ENCODE peak calls at places on chromosomes 1 and 21, in seven cellular contexts. P is HCT116, D is AG04449, L is fibroblast of pulmonary artery, S is fibroblast of mammary gland, Y is H9, B is neural crest cell. K is an unnamed sample.

GRCh38 chr1:223201967-223202366 is 58.9 kb upstream of the TLR5 start:
- DNase-seq in P (no peak), D (no peak), L (no peak), S (no peak), Y (no peak), B (no peak), K (no peak)

GRCh38 chr1:116833655-116834054 is 76.1 kb upstream of the PTGFRN start:
- DNase-seq in P (no peak), D (no peak), L (no peak), S (no peak), Y (no peak), B (no peak), K (no peak)

GRCh38 chr1:243526180-243526579 is 270.3 kb downstream of the SDCCAG8 start:
- DNase-seq in P (no peak), D (no peak), L (no peak), S (no peak), Y (no peak), B (no peak), K (no peak)

GRCh38 chr1:214551436-214552173 is at the start of gene PTPN14:
- DNase-seq in P (peak; percentile 85), D (peak; percentile 67), L (peak; percentile 96), S (peak; percentile 89), Y (peak; percentile 96), B (peak; percentile 75), K (peak; percentile 80)

GRCh38 chr1:231625975-231626534 is 535 bp upstream of the DISC1 start:
- DNase-seq in P (no peak), D (no peak), L (no peak), S (no peak), Y (peak; percentile 35), B (no peak), K (no peak)

GRCh38 chr1:229270547-229271447 is at the start of gene RAB4A:
- DNase-seq in P (peak; percentile 65), D (no peak), L (peak; percentile 90), S (peak; percentile 79), Y (peak; percentile 80), B (peak; percentile 73), K (peak; percentile 34)

GRCh38 chr1:174818951-174819350 is 180.8 kb upstream of the CACYBP start:
- DNase-seq in P (peak; percentile 51), D (no peak), L (no peak), S (peak; percentile 37), Y (no peak), B (no peak), K (no peak)

GRCh38 chr21:36747815-36748381 is 49.0 kb downstream of the SIM2 start:
- DNase-seq in P (no peak), D (no peak), L (peak; percentile 42), S (peak; percentile 13), Y (peak; percentile 79), B (peak; percentile 78), K (no peak)

GRCh38 chr1:246435421-246436041 is 71.5 kb downstream of the SMYD3 start:
- DNase-seq in P (no peak), D (no peak), L (peak; percentile 60), S (peak; percentile 22), Y (no peak), B (no peak), K (no peak)

GRCh38 chr1:216531308-216532239 is 108.3 kb upstream of the USH2A start:
- DNase-seq in P (no peak), D (no peak), L (peak; percentile 38), S (peak; percentile 33), Y (no peak), B (no peak), K (no peak)

GRCh38 chr1:51506537-51506936 is 12.5 kb downstream of the EPS15 start:
- DNase-seq in P (no peak), D (peak; percentile 50), L (peak; percentile 96), S (peak; percentile 96), Y (no peak), B (no peak), K (peak; percentile 74)

GRCh38 chr1:59674605-59675004 is 140.1 kb upstream of the HOOK1 start:
- DNase-seq in P (no peak), D (no peak), L (peak; percentile 77), S (peak; percentile 80), Y (no peak), B (no peak), K (no peak)

GRCh38 chr1:147890177-147890790 is 12.3 kb upstream of the GJA8 start:
- DNase-seq in P (peak; percentile 48), D (no peak), L (peak; percentile 81), S (peak; percentile 22), Y (peak; percentile 86), B (peak; percentile 87), K (no peak)

GRCh38 chr1:1974834-1975233 is 28.8 kb downstream of the CFAP74 start:
- DNase-seq in P (no peak), D (no peak), L (no peak), S (no peak), Y (no peak), B (no peak), K (no peak)

GRCh38 chr21:31354122-31354521 is 10.1 kb upstream of the TIAM1 start:
- DNase-seq in P (peak; percentile 70), D (no peak), L (no peak), S (peak; percentile 15), Y (no peak), B (no peak), K (no peak)

GRCh38 chr1:12011998-12012397 is 7.3 kb upstream of the MIIP start:
- DNase-seq in P (no peak), D (no peak), L (no peak), S (no peak), Y (no peak), B (no peak), K (no peak)

GRCh38 chr1:81670286-81670685 is 130.4 kb upstream of the ADGRL2 start:
- DNase-seq in P (no peak), D (peak; percentile 80), L (peak; percentile 97), S (peak; percentile 97), Y (no peak), B (no peak), K (peak; percentile 78)

GRCh38 chr1:85374160-85374559 is 90.8 kb downstream of the DDAH1 start:
- DNase-seq in P (peak; percentile 22), D (no peak), L (peak; percentile 76), S (peak; percentile 90), Y (no peak), B (no peak), K (peak; percentile 43)

GRCh38 chr1:163844393-163844948 is 522.7 kb downstream of the NUF2 start:
- DNase-seq in P (no peak), D (peak; percentile 59), L (peak; percentile 17), S (peak; percentile 95), Y (no peak), B (no peak), K (peak; percentile 80)

GRCh38 chr1:230167419-230167852 is 100.4 kb downstream of the GALNT2 start:
- DNase-seq in P (peak; percentile 59), D (no peak), L (peak; percentile 67), S (peak; percentile 83), Y (peak; percentile 62), B (no peak), K (no peak)

GRCh38 chr1:182723195-182723594 is 38.8 kb upstream of the RGS8 start:
- DNase-seq in P (no peak), D (no peak), L (no peak), S (no peak), Y (no peak), B (no peak), K (no peak)

GRCh38 chr1:8525291-8526275 is 207.7 kb downstream of the SLC45A1 start:
- DNase-seq in P (peak; percentile 65), D (peak; percentile 70), L (peak; percentile 97), S (peak; percentile 95), Y (peak; percentile 70), B (peak; percentile 52), K (peak; percentile 82)

GRCh38 chr1:218459878-218460277 is 114.7 kb downstream of the TGFB2 start:
- DNase-seq in P (peak; percentile 59), D (no peak), L (peak; percentile 91), S (peak; percentile 84), Y (peak; percentile 56), B (no peak), K (peak; percentile 83)

GRCh38 chr21:36319767-36320420 is at the start of gene MORC3:
- DNase-seq in P (peak; percentile 96), D (peak; percentile 93), L (peak; percentile 99), S (peak; percentile 99), Y (peak; percentile 99), B (peak; percentile 96), K (peak; percentile 97)

DNA sequence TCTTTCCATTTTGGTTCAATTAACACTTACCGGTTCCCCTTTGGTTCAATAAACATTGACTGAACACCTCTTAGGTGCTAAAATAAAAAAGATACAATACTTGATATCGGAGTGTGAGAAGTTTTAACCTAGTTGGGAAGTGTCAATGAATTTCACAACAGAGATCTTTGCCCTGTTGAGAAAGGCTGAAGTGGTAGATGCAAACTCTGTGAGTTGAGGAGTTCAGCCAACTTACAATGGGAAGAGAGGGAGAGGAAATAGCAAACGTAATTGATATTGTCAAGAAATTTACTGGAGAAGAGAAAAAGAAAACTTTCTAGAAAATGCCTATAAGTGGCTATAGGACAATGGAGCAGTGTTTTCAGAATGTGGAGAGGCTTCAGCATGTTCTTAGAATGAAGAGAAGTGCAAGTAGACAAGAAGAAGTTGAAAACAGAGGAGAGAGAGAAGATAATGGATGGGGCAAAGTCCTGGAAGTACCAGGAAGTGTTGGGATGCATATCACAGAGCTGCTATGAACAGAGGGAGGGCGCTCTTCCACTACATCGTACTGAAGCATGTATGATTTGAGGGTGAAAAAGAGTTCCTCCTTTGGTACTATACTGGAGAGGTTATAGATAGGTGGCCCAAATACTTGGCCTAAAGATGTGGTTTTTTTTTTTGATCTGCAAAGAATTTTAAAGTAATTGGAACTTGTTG is 48.9 kb downstream of the MEF2D start:
- DNase-seq in P (no peak), D (no peak), L (no peak), S (no peak), Y (no peak), B (no peak), K (no peak)
- TF ChIP-seq CTCF in P (peak; percentile 10), D (no peak), L (no peak), S (no peak), Y (peak; percentile 38), B (no peak), K (no peak)

DNA sequence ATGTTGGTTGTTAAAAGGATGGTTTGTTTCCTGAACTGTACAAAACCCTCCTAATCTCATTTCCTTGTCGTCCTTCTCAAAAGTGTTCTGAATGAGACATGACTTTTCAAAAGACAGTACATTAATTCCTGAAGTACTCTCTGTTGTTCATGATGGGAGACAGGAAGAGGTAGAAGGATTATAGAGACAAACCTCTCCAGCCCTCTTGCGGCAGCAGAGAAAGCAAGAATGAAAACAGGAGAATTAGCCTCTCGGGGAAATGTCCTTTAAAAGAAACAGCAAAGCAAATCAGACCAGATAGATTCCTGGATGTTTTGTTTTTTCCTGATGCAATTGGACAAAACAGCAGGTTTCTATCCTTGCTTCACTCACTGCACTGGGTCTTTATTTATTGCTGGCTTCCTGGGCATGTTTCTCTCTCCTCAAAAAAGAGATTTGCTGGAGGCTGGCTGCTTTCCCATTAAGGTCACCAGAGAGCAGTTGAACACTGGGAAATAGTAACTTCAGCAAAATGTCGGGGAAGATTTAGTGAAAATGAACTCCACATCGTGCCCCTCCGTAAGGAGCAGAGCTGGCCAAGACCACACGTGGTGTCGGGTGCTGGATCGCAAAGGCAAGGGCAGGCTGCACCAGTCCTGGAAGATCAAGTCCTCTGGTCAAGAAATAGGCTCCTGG is 145.8 kb upstream of the SYT6 start:
- DNase-seq in P (no peak), D (no peak), L (no peak), S (peak; percentile 27), Y (no peak), B (no peak), K (no peak)
- TF ChIP-seq CTCF in P (no peak), D (no peak), L (peak; percentile 28), S (peak; percentile 43), Y (no peak), B (no peak), K (no peak)

GRCh38 chr1:90729484-90730246 is 12.6 kb upstream of the BARHL2 start:
- DNase-seq in P (no peak), D (no peak), L (no peak), S (no peak), Y (peak; percentile 84), B (peak; percentile 81), K (no peak)
- TF ChIP-seq CTCF in P (no peak), D (peak; percentile 2), L (no peak), S (peak; percentile 6), Y (peak; percentile 92), B (peak; percentile 78), K (no peak)

GRCh38 chr1:17485280-17485679 is 45.8 kb upstream of the RCC2 start:
- DNase-seq in P (no peak), D (no peak), L (peak; percentile 41), S (peak; percentile 26), Y (peak; percentile 70), B (no peak), K (no peak)
- TF ChIP-seq CTCF in P (peak; percentile 54), D (peak; percentile 44), L (peak; percentile 50), S (peak; percentile 54), Y (peak; percentile 65), B (peak; percentile 55), K (peak; percentile 52)

K was measured in AG09309.